ENCODE peak calls at places on chromosomes 12 and 14, in ten cellular contexts. I is MV-4-11; A is NCI-H2029; S is endothelial cell; L is CD8-positive, alpha-beta memory T cell; J is Jurkat, Clone E6-1; C is CMK; W is renal cortical epithelial cell; O is WTC11; Z is D341Med. U is an unnamed sample.
A peak's percentile ranks its signal among the peaks of the same experiment; 100 is the strongest.

GRCh38 chr12:130947028-130947427 is 6.7 kb upstream of the ADGRD1 start:
- DNase-seq in C (no peak), L (no peak), O (no peak), J (no peak), S (no peak), I (no peak), W (no peak), Z (no peak), A (no peak), U (no peak)

GRCh38 chr12:122393822-122394221 is 28.6 kb downstream of the CLIP1 start:
- DNase-seq in W (no peak), C (no peak), I (peak; percentile 55), S (no peak), Z (no peak), O (no peak), L (no peak), J (no peak), A (no peak), U (no peak)

GRCh38 chr12:98911396-98911795 is 266.3 kb downstream of the APAF1 start:
- DNase-seq in L (no peak), W (no peak), A (no peak), J (no peak), I (no peak), S (no peak), C (no peak), O (no peak), Z (no peak), U (no peak)

GRCh38 chr14:22482782-22483553 is 106.1 kb downstream of the DAD1 start:
- DNase-seq in O (no peak), W (no peak), J (no peak), L (no peak), Z (no peak), A (no peak), C (no peak), I (peak; percentile 45), S (no peak), U (no peak)

GRCh38 chr12:95787274-95787814 is 3.2 kb downstream of the NTN4 start:
- DNase-seq in S (no peak), O (no peak), I (no peak), A (no peak), W (no peak), J (no peak), C (no peak), L (no peak), Z (no peak), U (no peak)

GRCh38 chr14:90114554-90114953 is 52.8 kb downstream of the KCNK13 start:
- DNase-seq in W (no peak), C (no peak), I (no peak), Z (no peak), A (no peak), O (no peak), L (no peak), S (peak; percentile 3), J (no peak), U (no peak)

GRCh38 chr12:62472472-62472871 is 5.8 kb downstream of the MON2 start:
- DNase-seq in O (no peak), C (no peak), J (no peak), A (no peak), Z (no peak), S (no peak), I (no peak), L (no peak), W (no peak), U (no peak)

GRCh38 chr14:60353410-60353809 is 104.4 kb downstream of the PPM1A start:
- DNase-seq in O (no peak), A (no peak), L (no peak), W (no peak), I (no peak), C (no peak), S (no peak), Z (no peak), J (no peak), U (no peak)

GRCh38 chr12:47812797-47813490 is 6.8 kb downstream of the HDAC7 start:
- DNase-seq in W (peak; percentile 79), O (peak; percentile 87), L (peak; percentile 93), S (peak; percentile 60), I (peak; percentile 87), A (no peak), Z (no peak), J (peak; percentile 92), C (no peak), U (peak; percentile 63)

GRCh38 chr14:76151398-76152332 is at the start of gene GPATCH2L:
- DNase-seq in C (peak; percentile 77), A (peak; percentile 64), W (peak; percentile 62), J (peak; percentile 82), I (peak; percentile 86), S (peak; percentile 97), Z (peak; percentile 100), O (peak; percentile 99), L (peak; percentile 97), U (peak; percentile 87)

GRCh38 chr14:100504372-100505078 is 82.7 kb downstream of the BEGAIN start:
- DNase-seq in I (no peak), W (peak; percentile 6), L (no peak), A (no peak), C (no peak), S (no peak), O (no peak), J (no peak), Z (no peak), U (no peak)

GRCh38 chr12:19201653-19202052 is 72.1 kb downstream of the PLEKHA5 start:
- DNase-seq in Z (no peak), A (no peak), O (no peak), C (no peak), W (peak; percentile 91), J (no peak), L (no peak), S (no peak), I (no peak), U (no peak)

GRCh38 chr14:96805906-96806305 is 8.7 kb downstream of the VRK1 start:
- DNase-seq in S (no peak), Z (peak; percentile 63), J (no peak), C (no peak), L (no peak), A (no peak), I (no peak), W (no peak), O (no peak), U (peak; percentile 1)